ENCODE peak calls at places on chromosomes 7 and 10, in eight cellular contexts. One of them, this sample, is unnamed.
A peak's percentile ranks its signal among the peaks of the same experiment; 100 is the strongest.

GRCh38 chr7:151756076-151756731 is 120.7 kb downstream of the PRKAG2 start:
- DNase-seq in fibroblast of the aortic adventitia: no peak
- DNase-seq in brain microvascular endothelial cell: peak; percentile 58
- DNase-seq in ovary: no peak
- DNase-seq in epithelial cell of esophagus: peak; percentile 54
- DNase-seq in foreskin fibroblast: peak; percentile 55
- DNase-seq in A549: no peak
- DNase-seq in A673: no peak
- DNase-seq in this sample: no peak

GRCh38 chr7:111092406-111093160 is 1.7 kb downstream of the LRRN3 start:
- DNase-seq in fibroblast of the aortic adventitia: no peak
- DNase-seq in brain microvascular endothelial cell: no peak
- DNase-seq in ovary: no peak
- DNase-seq in epithelial cell of esophagus: no peak
- DNase-seq in foreskin fibroblast: no peak
- DNase-seq in A549: no peak
- DNase-seq in A673: no peak
- DNase-seq in this sample: no peak

GRCh38 chr7:73905360-73905759 is 44.4 kb downstream of the TMEM270 start:
- DNase-seq in fibroblast of the aortic adventitia: no peak
- DNase-seq in brain microvascular endothelial cell: no peak
- DNase-seq in ovary: peak; percentile 13
- DNase-seq in epithelial cell of esophagus: no peak
- DNase-seq in foreskin fibroblast: no peak
- DNase-seq in A549: no peak
- DNase-seq in A673: no peak
- DNase-seq in this sample: no peak

GRCh38 chr7:105216786-105217185 is 171.9 kb downstream of the SRPK2 start:
- DNase-seq in fibroblast of the aortic adventitia: no peak
- DNase-seq in brain microvascular endothelial cell: no peak
- DNase-seq in ovary: no peak
- DNase-seq in epithelial cell of esophagus: no peak
- DNase-seq in foreskin fibroblast: no peak
- DNase-seq in A549: peak; percentile 29
- DNase-seq in A673: no peak
- DNase-seq in this sample: no peak

GRCh38 chr10:118590334-118590733 is 5.1 kb downstream of the PRLHR start:
- DNase-seq in fibroblast of the aortic adventitia: no peak
- DNase-seq in brain microvascular endothelial cell: no peak
- DNase-seq in ovary: peak; percentile 50
- DNase-seq in epithelial cell of esophagus: peak; percentile 69
- DNase-seq in foreskin fibroblast: peak; percentile 20
- DNase-seq in A549: peak; percentile 15
- DNase-seq in A673: peak; percentile 81
- DNase-seq in this sample: no peak

GRCh38 chr7:40972426-40972825 is 730.5 kb downstream of the INHBA start:
- DNase-seq in fibroblast of the aortic adventitia: no peak
- DNase-seq in brain microvascular endothelial cell: no peak
- DNase-seq in ovary: no peak
- DNase-seq in epithelial cell of esophagus: no peak
- DNase-seq in foreskin fibroblast: no peak
- DNase-seq in A549: no peak
- DNase-seq in A673: no peak
- DNase-seq in this sample: no peak

GRCh38 chr10:31099664-31100063 is 68.0 kb upstream of the ZNF438 start:
- DNase-seq in fibroblast of the aortic adventitia: no peak
- DNase-seq in brain microvascular endothelial cell: no peak
- DNase-seq in ovary: no peak
- DNase-seq in epithelial cell of esophagus: peak; percentile 96
- DNase-seq in foreskin fibroblast: no peak
- DNase-seq in A549: peak; percentile 50
- DNase-seq in A673: no peak
- DNase-seq in this sample: peak; percentile 60

GRCh38 chr10:106571216-106571954 is 593.1 kb downstream of the SORCS1 start:
- DNase-seq in fibroblast of the aortic adventitia: peak; percentile 52
- DNase-seq in brain microvascular endothelial cell: peak; percentile 11
- DNase-seq in ovary: no peak
- DNase-seq in epithelial cell of esophagus: peak; percentile 75
- DNase-seq in foreskin fibroblast: peak; percentile 59
- DNase-seq in A549: peak; percentile 20
- DNase-seq in A673: peak; percentile 82
- DNase-seq in this sample: peak; percentile 64

GRCh38 chr10:48194830-48195229 is 79.7 kb downstream of the FRMPD2 start:
- DNase-seq in fibroblast of the aortic adventitia: no peak
- DNase-seq in brain microvascular endothelial cell: no peak
- DNase-seq in ovary: no peak
- DNase-seq in epithelial cell of esophagus: no peak
- DNase-seq in foreskin fibroblast: no peak
- DNase-seq in A549: peak; percentile 41
- DNase-seq in A673: no peak
- DNase-seq in this sample: no peak

GRCh38 chr7:54904986-54905385 is 113.8 kb upstream of the EGFR start:
- DNase-seq in fibroblast of the aortic adventitia: no peak
- DNase-seq in brain microvascular endothelial cell: no peak
- DNase-seq in ovary: no peak
- DNase-seq in epithelial cell of esophagus: no peak
- DNase-seq in foreskin fibroblast: peak; percentile 67
- DNase-seq in A549: no peak
- DNase-seq in A673: no peak
- DNase-seq in this sample: no peak

GRCh38 chr10:130807721-130808120 is 503.8 kb downstream of the TCERG1L start:
- DNase-seq in fibroblast of the aortic adventitia: no peak
- DNase-seq in brain microvascular endothelial cell: no peak
- DNase-seq in ovary: no peak
- DNase-seq in epithelial cell of esophagus: no peak
- DNase-seq in foreskin fibroblast: no peak
- DNase-seq in A549: no peak
- DNase-seq in A673: peak; percentile 59
- DNase-seq in this sample: no peak

GRCh38 chr10:62594093-62594520 is 210.4 kb upstream of the ADO start:
- DNase-seq in fibroblast of the aortic adventitia: peak; percentile 69
- DNase-seq in brain microvascular endothelial cell: peak; percentile 47
- DNase-seq in ovary: peak; percentile 67
- DNase-seq in epithelial cell of esophagus: peak; percentile 65
- DNase-seq in foreskin fibroblast: peak; percentile 45
- DNase-seq in A549: peak; percentile 58
- DNase-seq in A673: peak; percentile 81
- DNase-seq in this sample: peak; percentile 72

GRCh38 chr7:44548893-44549292 is 7.8 kb upstream of the NPC1L1 start:
- DNase-seq in fibroblast of the aortic adventitia: no peak
- DNase-seq in brain microvascular endothelial cell: no peak
- DNase-seq in ovary: no peak
- DNase-seq in epithelial cell of esophagus: no peak
- DNase-seq in foreskin fibroblast: no peak
- DNase-seq in A549: no peak
- DNase-seq in A673: no peak
- DNase-seq in this sample: no peak

GRCh38 chr7:166370-167060 is 25.9 kb upstream of the FAM20C start:
- DNase-seq in fibroblast of the aortic adventitia: no peak
- DNase-seq in brain microvascular endothelial cell: no peak
- DNase-seq in ovary: peak; percentile 33
- DNase-seq in epithelial cell of esophagus: no peak
- DNase-seq in foreskin fibroblast: no peak
- DNase-seq in A549: no peak
- DNase-seq in A673: peak; percentile 28
- DNase-seq in this sample: no peak

GRCh38 chr10:89609730-89610393 is 35.2 kb downstream of the PANK1 start:
- DNase-seq in fibroblast of the aortic adventitia: no peak
- DNase-seq in brain microvascular endothelial cell: no peak
- DNase-seq in ovary: no peak
- DNase-seq in epithelial cell of esophagus: no peak
- DNase-seq in foreskin fibroblast: no peak
- DNase-seq in A549: no peak
- DNase-seq in A673: no peak
- DNase-seq in this sample: no peak

GRCh38 chr10:94194256-94194655 is 168.5 kb downstream of the NOC3L start:
- DNase-seq in fibroblast of the aortic adventitia: peak; percentile 53
- DNase-seq in brain microvascular endothelial cell: peak; percentile 49
- DNase-seq in ovary: no peak
- DNase-seq in epithelial cell of esophagus: peak; percentile 82
- DNase-seq in foreskin fibroblast: peak; percentile 71
- DNase-seq in A549: peak; percentile 35
- DNase-seq in A673: peak; percentile 22
- DNase-seq in this sample: peak; percentile 59
- TF ChIP-seq CTCF in fibroblast of the aortic adventitia: peak; percentile 18
- TF ChIP-seq CTCF in brain microvascular endothelial cell: peak; percentile 44
- TF ChIP-seq CTCF in ovary: no peak
- TF ChIP-seq CTCF in epithelial cell of esophagus: no peak
- TF ChIP-seq CTCF in foreskin fibroblast: no peak
- TF ChIP-seq CTCF in A549: no peak
- TF ChIP-seq CTCF in A673: no peak
- TF ChIP-seq CTCF in this sample: no peak

DNA sequence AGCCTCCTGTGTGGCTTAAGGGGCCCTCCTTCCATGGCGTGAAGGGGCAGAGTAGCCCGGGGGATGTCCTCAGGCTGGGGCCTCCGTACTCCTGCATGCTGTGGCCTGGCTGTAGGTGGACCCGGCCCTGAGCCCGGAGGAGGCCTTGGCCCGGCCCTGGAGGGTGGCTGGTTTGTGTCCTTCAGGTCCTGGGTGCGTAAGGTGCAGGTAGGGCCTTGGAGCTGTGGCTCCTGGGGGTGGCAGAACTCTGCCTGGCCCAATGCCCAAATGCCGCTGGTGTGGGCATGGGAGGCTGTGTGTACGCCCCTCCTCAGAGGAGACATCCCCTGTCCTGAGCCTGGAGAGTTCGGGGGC is 26.9 kb upstream of the AMZ1 start:
- DNase-seq in fibroblast of the aortic adventitia: no peak
- DNase-seq in brain microvascular endothelial cell: no peak
- DNase-seq in ovary: peak; percentile 52
- DNase-seq in epithelial cell of esophagus: no peak
- DNase-seq in foreskin fibroblast: no peak
- DNase-seq in A549: no peak
- DNase-seq in A673: no peak
- DNase-seq in this sample: no peak
- TF ChIP-seq CTCF in fibroblast of the aortic adventitia: no peak
- TF ChIP-seq CTCF in brain microvascular endothelial cell: no peak
- TF ChIP-seq CTCF in ovary: no peak
- TF ChIP-seq CTCF in epithelial cell of esophagus: no peak
- TF ChIP-seq CTCF in foreskin fibroblast: no peak
- TF ChIP-seq CTCF in A549: no peak
- TF ChIP-seq CTCF in A673: peak; percentile 5
- TF ChIP-seq CTCF in this sample: no peak

GRCh38 chr10:121974535-121975294 is at the start of gene NSMCE4A:
- DNase-seq in fibroblast of the aortic adventitia: peak; percentile 66
- DNase-seq in brain microvascular endothelial cell: peak; percentile 57
- DNase-seq in ovary: peak; percentile 85
- DNase-seq in epithelial cell of esophagus: peak; percentile 76
- DNase-seq in foreskin fibroblast: peak; percentile 70
- DNase-seq in A549: peak; percentile 85
- DNase-seq in A673: peak; percentile 91
- DNase-seq in this sample: peak; percentile 69

GRCh38 chr10:121974019-121974534 is 940 bp downstream of the NSMCE4A start:
- DNase-seq in fibroblast of the aortic adventitia: no peak
- DNase-seq in brain microvascular endothelial cell: no peak
- DNase-seq in ovary: no peak
- DNase-seq in epithelial cell of esophagus: no peak
- DNase-seq in foreskin fibroblast: no peak
- DNase-seq in A549: no peak
- DNase-seq in A673: no peak
- DNase-seq in this sample: no peak

GRCh38 chr10:121978511-121978910 is 3.5 kb upstream of the NSMCE4A start:
- DNase-seq in fibroblast of the aortic adventitia: no peak
- DNase-seq in brain microvascular endothelial cell: no peak
- DNase-seq in ovary: no peak
- DNase-seq in epithelial cell of esophagus: no peak
- DNase-seq in foreskin fibroblast: no peak
- DNase-seq in A549: no peak
- DNase-seq in A673: no peak
- DNase-seq in this sample: no peak

GRCh38 chr10:121976607-121977006 is 1.6 kb upstream of the NSMCE4A start:
- DNase-seq in fibroblast of the aortic adventitia: no peak
- DNase-seq in brain microvascular endothelial cell: no peak
- DNase-seq in ovary: no peak
- DNase-seq in epithelial cell of esophagus: no peak
- DNase-seq in foreskin fibroblast: no peak
- DNase-seq in A549: no peak
- DNase-seq in A673: no peak
- DNase-seq in this sample: no peak

GRCh38 chr10:121975295-121976086 is 474 bp upstream of the NSMCE4A start:
- DNase-seq in fibroblast of the aortic adventitia: no peak
- DNase-seq in brain microvascular endothelial cell: no peak
- DNase-seq in ovary: no peak
- DNase-seq in epithelial cell of esophagus: no peak
- DNase-seq in foreskin fibroblast: no peak
- DNase-seq in A549: no peak
- DNase-seq in A673: no peak
- DNase-seq in this sample: no peak
- TF ChIP-seq CTCF in fibroblast of the aortic adventitia: peak; percentile 41
- TF ChIP-seq CTCF in brain microvascular endothelial cell: peak; percentile 49
- TF ChIP-seq CTCF in ovary: no peak
- TF ChIP-seq CTCF in epithelial cell of esophagus: peak; percentile 29
- TF ChIP-seq CTCF in foreskin fibroblast: no peak
- TF ChIP-seq CTCF in A549: no peak
- TF ChIP-seq CTCF in A673: no peak
- TF ChIP-seq CTCF in this sample: peak; percentile 68

GRCh38 chr10:12428447-12429135 is 79.2 kb downstream of the CAMK1D start:
- DNase-seq in fibroblast of the aortic adventitia: no peak
- DNase-seq in brain microvascular endothelial cell: no peak
- DNase-seq in ovary: no peak
- DNase-seq in epithelial cell of esophagus: no peak
- DNase-seq in foreskin fibroblast: no peak
- DNase-seq in A549: no peak
- DNase-seq in A673: no peak
- DNase-seq in this sample: no peak
- TF ChIP-seq CTCF in fibroblast of the aortic adventitia: no peak
- TF ChIP-seq CTCF in brain microvascular endothelial cell: no peak
- TF ChIP-seq CTCF in ovary: no peak
- TF ChIP-seq CTCF in epithelial cell of esophagus: no peak
- TF ChIP-seq CTCF in foreskin fibroblast: no peak
- TF ChIP-seq CTCF in A549: no peak
- TF ChIP-seq CTCF in A673: no peak
- TF ChIP-seq CTCF in this sample: no peak

DNA sequence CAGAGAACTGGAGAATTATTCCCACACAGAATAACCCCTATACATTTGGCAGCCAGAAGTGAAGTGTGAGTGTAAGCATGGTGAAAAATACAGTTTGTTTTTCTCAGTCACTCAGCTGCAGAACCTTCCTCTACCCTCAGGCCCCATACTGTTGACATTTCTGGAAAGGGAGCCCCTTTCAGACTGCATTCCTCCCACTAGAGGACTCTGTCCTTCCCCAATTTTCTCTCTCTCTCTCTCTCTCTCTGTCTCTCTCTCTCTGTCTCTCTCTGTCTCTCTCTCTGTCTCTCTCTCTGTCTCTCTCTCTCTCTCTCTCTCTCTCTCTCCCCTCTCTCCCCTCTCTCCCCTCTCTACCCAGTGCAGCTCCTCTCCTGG is 86.8 kb upstream of the STEAP1B start:
- DNase-seq in fibroblast of the aortic adventitia: peak; percentile 63
- DNase-seq in brain microvascular endothelial cell: peak; percentile 37
- DNase-seq in ovary: no peak
- DNase-seq in epithelial cell of esophagus: peak; percentile 57
- DNase-seq in foreskin fibroblast: no peak
- DNase-seq in A549: peak; percentile 46
- DNase-seq in A673: peak; percentile 52
- DNase-seq in this sample: no peak
- TF ChIP-seq CTCF in fibroblast of the aortic adventitia: peak; percentile 55
- TF ChIP-seq CTCF in brain microvascular endothelial cell: peak; percentile 71
- TF ChIP-seq CTCF in ovary: no peak
- TF ChIP-seq CTCF in epithelial cell of esophagus: peak; percentile 41
- TF ChIP-seq CTCF in foreskin fibroblast: peak; percentile 50
- TF ChIP-seq CTCF in A549: peak; percentile 36
- TF ChIP-seq CTCF in A673: peak; percentile 50
- TF ChIP-seq CTCF in this sample: peak; percentile 55

GRCh38 chr7:49324707-49325106 is 400.4 kb downstream of the CDC14C start:
- DNase-seq in fibroblast of the aortic adventitia: peak; percentile 15
- DNase-seq in brain microvascular endothelial cell: no peak
- DNase-seq in ovary: no peak
- DNase-seq in epithelial cell of esophagus: peak; percentile 49
- DNase-seq in foreskin fibroblast: no peak
- DNase-seq in A549: peak; percentile 4
- DNase-seq in A673: no peak
- DNase-seq in this sample: no peak
- TF ChIP-seq CTCF in fibroblast of the aortic adventitia: peak; percentile 5
- TF ChIP-seq CTCF in brain microvascular endothelial cell: no peak
- TF ChIP-seq CTCF in ovary: no peak
- TF ChIP-seq CTCF in epithelial cell of esophagus: peak; percentile 58
- TF ChIP-seq CTCF in foreskin fibroblast: no peak
- TF ChIP-seq CTCF in A549: no peak
- TF ChIP-seq CTCF in A673: no peak
- TF ChIP-seq CTCF in this sample: no peak

This sample was measured in astrocyte of the spinal cord.